ENCODE peak calls at places on chromosome 6, in nine cellular contexts. L, F, U, Q, V, J, B, D and G are unnamed samples.

GRCh38 chr6:135231469-135231844 is 50.3 kb downstream of the MYB start:
- DNase-seq in L (no peak), F (no peak), U (no peak), Q (no peak), V (no peak), J (no peak), B (no peak), D (no peak), G (no peak)

GRCh38 chr6:74458536-74458935 is 747.3 kb downstream of the COL12A1 start:
- DNase-seq in L (no peak), F (no peak), U (no peak), Q (no peak), V (no peak), J (no peak), B (no peak), D (no peak), G (no peak)

GRCh38 chr6:10269814-10270472 is 144.9 kb downstream of the TFAP2A start:
- DNase-seq in L (no peak), F (no peak), U (no peak), Q (no peak), V (no peak), J (no peak), B (no peak), D (peak; percentile 53), G (peak; percentile 35)

GRCh38 chr6:143603474-143603873 is 74.3 kb upstream of the PHACTR2 start:
- DNase-seq in L (no peak), F (no peak), U (no peak), Q (no peak), V (no peak), J (no peak), B (no peak), D (no peak), G (no peak)

GRCh38 chr6:38549180-38549579 is 90.5 kb downstream of the BTBD9 start:
- DNase-seq in L (no peak), F (no peak), U (no peak), Q (no peak), V (no peak), J (no peak), B (no peak), D (no peak), G (no peak)

GRCh38 chr6:12196326-12196936 is 93.7 kb upstream of the EDN1 start:
- DNase-seq in L (no peak), F (no peak), U (no peak), Q (no peak), V (no peak), J (no peak), B (no peak), D (peak; percentile 11), G (peak; percentile 25)

GRCh38 chr6:96532399-96532798 is 10.8 kb downstream of the UFL1 start:
- DNase-seq in L (no peak), F (no peak), U (no peak), Q (no peak), V (no peak), J (no peak), B (no peak), D (no peak), G (no peak)

GRCh38 chr6:154386848-154387717 is 30.5 kb upstream of the IPCEF1 start:
- DNase-seq in L (no peak), F (no peak), U (no peak), Q (no peak), V (no peak), J (no peak), B (no peak), D (peak; percentile 73), G (peak; percentile 76)

GRCh38 chr6:51678905-51679620 is 408.4 kb downstream of the PKHD1 start:
- DNase-seq in L (peak; percentile 22), F (no peak), U (no peak), Q (no peak), V (no peak), J (no peak), B (peak; percentile 29), D (peak; percentile 86), G (no peak)

GRCh38 chr6:127737768-127738167 is 160.8 kb downstream of the C6orf58 start:
- DNase-seq in L (no peak), F (no peak), U (no peak), Q (no peak), V (no peak), J (no peak), B (no peak), D (peak; percentile 6), G (no peak)

GRCh38 chr6:16849280-16850210 is 88.3 kb upstream of the ATXN1 start:
- DNase-seq in L (no peak), F (peak; percentile 9), U (no peak), Q (no peak), V (no peak), J (no peak), B (no peak), D (no peak), G (no peak)

GRCh38 chr6:66558189-66558588 is 851.2 kb upstream of the EYS start:
- DNase-seq in L (no peak), F (no peak), U (no peak), Q (no peak), V (no peak), J (no peak), B (no peak), D (no peak), G (no peak)
- TF ChIP-seq CTCF in L (no peak), F (no peak), U (no peak), Q (no peak), V (no peak), J (no peak), B (no peak), D (no peak), G (no peak)

DNA sequence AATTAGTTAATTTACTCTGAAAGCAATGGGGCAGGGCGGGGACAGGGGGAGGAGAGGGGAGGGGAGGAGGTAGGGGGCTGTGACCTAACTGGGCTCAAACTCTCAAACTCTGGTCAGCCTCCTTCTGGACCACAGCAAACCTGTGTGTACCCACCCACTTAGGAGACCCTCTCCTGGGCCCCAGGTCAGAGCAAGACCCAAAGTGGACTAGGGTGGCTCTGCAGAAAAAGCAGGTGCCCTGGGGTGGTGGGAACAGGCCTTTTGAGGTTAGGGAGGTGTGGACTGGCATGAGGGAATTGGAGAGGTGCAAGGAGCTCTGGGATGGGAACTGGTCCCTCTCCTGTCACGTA is 51.3 kb downstream of the MRPL14 start:
- DNase-seq in L (no peak), F (no peak), U (no peak), Q (no peak), V (no peak), J (no peak), B (no peak), D (no peak), G (no peak)
- H3K4me3 ChIP-seq in L (no peak overlapping the region), F (no peak overlapping the region), U (no peak overlapping the region), Q (no peak overlapping the region), V (no peak overlapping the region), J (no peak overlapping the region), B (no peak overlapping the region), D (no peak overlapping the region), G (no peak overlapping the region)

GRCh38 chr6:53080813-53081212 is 15.6 kb downstream of the FBXO9 start:
- DNase-seq in L (no peak), F (no peak), U (no peak), Q (no peak), V (no peak), J (no peak), B (no peak), D (no peak), G (no peak)
- H3K36me3 ChIP-seq in L (peaks cover 61% of the 10 kb centered on the region), F (no peaks in the 10 kb centered on the region), U (peaks cover 98% of the 10 kb centered on the region), Q (no peaks in the 10 kb centered on the region), V (peaks cover 53% of the 10 kb centered on the region), J (peaks cover 67% of the 10 kb centered on the region), B (peaks cover 26% of the 10 kb centered on the region), D (peaks cover 43% of the 10 kb centered on the region), G (no peaks in the 10 kb centered on the region)

GRCh38 chr6:111872521-111873177 is 603 bp downstream of the FYN start:
- DNase-seq in L (no peak), F (peak; percentile 34), U (peak; percentile 69), Q (peak; percentile 69), V (peak; percentile 59), J (peak; percentile 83), B (no peak), D (no peak), G (no peak)
- TF ChIP-seq CTCF in L (no peak), F (no peak), U (peak; percentile 10), Q (no peak), V (peak; percentile 44), J (no peak), B (no peak), D (no peak), G (no peak)

GRCh38 chr6:3015144-3015543 is 15.4 kb downstream of the NQO2 start:
- DNase-seq in L (no peak), F (no peak), U (no peak), Q (no peak), V (no peak), J (no peak), B (no peak), D (no peak), G (no peak)

GRCh38 chr6:3013901-3014674 is 14.4 kb downstream of the NQO2 start:
- DNase-seq in L (no peak), F (no peak), U (no peak), Q (no peak), V (no peak), J (no peak), B (no peak), D (no peak), G (no peak)

GRCh38 chr6:3011592-3011991 is 11.9 kb downstream of the NQO2 start:
- DNase-seq in L (no peak), F (no peak), U (no peak), Q (no peak), V (no peak), J (no peak), B (no peak), D (no peak), G (no peak)

GRCh38 chr6:3014675-3015066 is 15.0 kb downstream of the NQO2 start:
- DNase-seq in L (no peak), F (no peak), U (no peak), Q (no peak), V (no peak), J (no peak), B (no peak), D (no peak), G (no peak)

DNA sequence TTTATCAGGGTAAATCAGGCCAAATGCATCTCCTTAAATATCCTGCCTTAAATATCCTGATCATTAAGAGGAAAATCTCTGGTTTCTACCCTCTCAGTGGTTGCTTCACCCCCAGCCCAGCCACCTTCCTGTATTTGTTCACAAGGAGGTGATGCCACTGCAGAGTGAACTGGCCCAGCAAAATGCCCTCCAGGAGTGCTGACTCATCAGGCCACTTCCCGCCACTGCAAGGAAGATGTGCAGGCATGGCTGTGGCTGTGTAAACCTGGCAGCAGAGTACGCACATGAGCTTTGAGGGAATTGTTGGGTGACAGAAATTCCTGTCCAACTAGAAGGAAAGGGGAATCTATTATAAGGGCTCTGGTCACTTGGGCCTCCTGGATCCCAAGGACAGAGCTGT is 13.8 kb downstream of the NQO2 start:
- DNase-seq in L (no peak), F (no peak), U (no peak), Q (no peak), V (no peak), J (no peak), B (peak; percentile 60), D (peak; percentile 83), G (no peak)
- H3K4me3 ChIP-seq in L (no peak overlapping the region), F (no peak overlapping the region), U (no peak overlapping the region), Q (no peak overlapping the region), V (no peak overlapping the region), J (no peak overlapping the region), B (no peak overlapping the region), D (no peak overlapping the region), G (no peak overlapping the region)

DNA sequence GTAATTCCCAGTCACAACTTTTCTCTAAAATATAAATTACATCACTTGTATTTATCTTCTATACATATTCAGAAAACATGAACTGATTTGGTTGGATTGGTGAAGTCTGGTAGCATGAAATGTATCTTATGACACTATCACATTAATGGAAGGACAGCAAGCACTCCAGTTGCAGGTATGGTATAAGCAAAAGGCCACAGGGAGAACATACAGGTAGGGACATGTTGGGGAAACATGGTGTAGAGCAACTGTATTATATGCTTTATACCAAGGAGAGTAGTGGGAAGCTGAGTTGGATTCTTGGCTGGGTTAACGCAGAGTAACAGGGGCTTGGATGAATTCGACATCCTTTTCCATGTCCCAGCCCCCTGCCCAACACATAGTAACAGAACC is 1.4 kb upstream of the VARS1 start:
- DNase-seq in L (no peak), F (no peak), U (no peak), Q (no peak), V (no peak), J (no peak), B (no peak), D (peak; percentile 40), G (no peak)
- H3K36me3 ChIP-seq in L (peaks cover 2% of the 10 kb centered on the region), F (no peaks in the 10 kb centered on the region), U (peaks cover 32% of the 10 kb centered on the region), Q (no peaks in the 10 kb centered on the region), V (no peaks in the 10 kb centered on the region), J (no peaks in the 10 kb centered on the region), B (peaks cover 12% of the 10 kb centered on the region), D (no peaks in the 10 kb centered on the region), G (no peaks in the 10 kb centered on the region)